ENCODE peak calls at places on chromosomes 16 and 17, in eight cellular contexts. L is GM12864, S is heart left ventricle, Z is epithelial cell of esophagus, G is foreskin fibroblast, P is uterus, A is cardiac muscle cell, I is pancreas. O is an unnamed sample.

GRCh38 chr17:57954421-57955182 is 610 bp downstream of the CUEDC1 start:
- DNase-seq in L (no peak), S (peak; percentile 93), Z (peak; percentile 32), G (peak; percentile 71), P (peak; percentile 81), A (peak; percentile 55), I (peak; percentile 53), O (no peak)

GRCh38 chr17:72460711-72461110 is 339.9 kb downstream of the SOX9 start:
- DNase-seq in L (no peak), S (no peak), Z (no peak), G (no peak), P (no peak), A (no peak), I (no peak), O (no peak)

GRCh38 chr16:31344712-31345111 is 10.3 kb upstream of the ITGAX start:
- DNase-seq in L (peak; percentile 54), S (peak; percentile 6), Z (no peak), G (no peak), P (no peak), A (no peak), I (no peak), O (no peak)

GRCh38 chr16:56321159-56321558 is 104.2 kb downstream of the AMFR start:
- DNase-seq in L (no peak), S (no peak), Z (no peak), G (no peak), P (no peak), A (no peak), I (no peak), O (no peak)

GRCh38 chr17:33229028-33229427 is 64.1 kb downstream of the ASIC2 start:
- DNase-seq in L (no peak), S (no peak), Z (no peak), G (no peak), P (no peak), A (no peak), I (no peak), O (no peak)

GRCh38 chr17:19443148-19443547 is 32.1 kb downstream of the RNF112 start:
- DNase-seq in L (no peak), S (no peak), Z (no peak), G (no peak), P (no peak), A (no peak), I (no peak), O (no peak)

GRCh38 chr17:9239821-9240658 is 218.7 kb downstream of the NTN1 start:
- DNase-seq in L (no peak), S (peak; percentile 85), Z (peak; percentile 66), G (peak; percentile 48), P (peak; percentile 82), A (peak; percentile 69), I (peak; percentile 88), O (peak; percentile 52)

GRCh38 chr17:8392674-8393469 is 4.8 kb downstream of the RNF222 start:
- DNase-seq in L (no peak), S (no peak), Z (no peak), G (no peak), P (no peak), A (no peak), I (no peak), O (no peak)

GRCh38 chr16:73040735-73041402 is 7.1 kb downstream of the ZFHX3 start:
- DNase-seq in L (no peak), S (no peak), Z (no peak), G (no peak), P (no peak), A (no peak), I (no peak), O (no peak)

GRCh38 chr16:70720431-70721201 is 34.8 kb upstream of the MTSS2 start:
- DNase-seq in L (no peak), S (no peak), Z (peak; percentile 52), G (no peak), P (no peak), A (no peak), I (no peak), O (no peak)

GRCh38 chr17:59800530-59800942 is 92.2 kb downstream of the TUBD1 start:
- DNase-seq in L (no peak), S (no peak), Z (peak; percentile 19), G (no peak), P (no peak), A (no peak), I (no peak), O (peak; percentile 64)

GRCh38 chr17:61770752-61771533 is 92.4 kb downstream of the BRIP1 start:
- DNase-seq in L (no peak), S (no peak), Z (peak; percentile 17), G (peak; percentile 45), P (no peak), A (peak; percentile 31), I (no peak), O (peak; percentile 63)

GRCh38 chr16:50547944-50548658 is at the start of gene NKD1:
- DNase-seq in L (no peak), S (peak; percentile 56), Z (peak; percentile 70), G (peak; percentile 20), P (peak; percentile 73), A (peak; percentile 55), I (peak; percentile 74), O (peak; percentile 35)

GRCh38 chr17:40727447-40728231 is 24.1 kb upstream of the KRT24 start:
- DNase-seq in L (peak; percentile 16), S (no peak), Z (peak; percentile 44), G (no peak), P (no peak), A (peak; percentile 22), I (no peak), O (peak; percentile 33)

GRCh38 chr16:67397451-67397801 is 4.1 kb upstream of the TPPP3 start:
- DNase-seq in L (no peak), S (peak; percentile 83), Z (no peak), G (no peak), P (no peak), A (no peak), I (peak; percentile 31), O (no peak)

GRCh38 chr17:29256735-29257466 is 10.2 kb downstream of the CRYBA1 start:
- DNase-seq in L (no peak), S (no peak), Z (no peak), G (no peak), P (no peak), A (peak; percentile 45), I (no peak), O (peak; percentile 22)

GRCh38 chr16:66874079-66874775 is 6.1 kb upstream of the PDP2 start:
- DNase-seq in L (no peak), S (no peak), Z (no peak), G (no peak), P (no peak), A (peak; percentile 68), I (no peak), O (peak; percentile 81)

GRCh38 chr16:889586-889985 is 81.2 kb downstream of the LMF1 start:
- DNase-seq in L (no peak), S (peak; percentile 11), Z (no peak), G (no peak), P (no peak), A (no peak), I (no peak), O (no peak)

GRCh38 chr17:16971458-16972338 is at the start of gene TNFRSF13B:
- DNase-seq in L (no peak), S (no peak), Z (no peak), G (no peak), P (no peak), A (no peak), I (no peak), O (no peak)

GRCh38 chr16:2518823-2519710 is 1.1 kb upstream of the AMDHD2 start:
- DNase-seq in L (no peak), S (no peak), Z (no peak), G (no peak), P (peak; percentile 57), A (no peak), I (no peak), O (no peak)

GRCh38 chr16:2523801-2524231 is 3.6 kb downstream of the AMDHD2 start:
- DNase-seq in L (no peak), S (no peak), Z (no peak), G (no peak), P (no peak), A (no peak), I (no peak), O (no peak)

GRCh38 chr16:2520097-2520783 is at the start of gene AMDHD2:
- DNase-seq in L (peak; percentile 53), S (peak; percentile 92), Z (peak; percentile 92), G (peak; percentile 94), P (peak; percentile 88), A (peak; percentile 95), I (peak; percentile 89), O (peak; percentile 94)

GRCh38 chr16:2519711-2520080 is 475 bp upstream of the AMDHD2 start:
- DNase-seq in L (no peak), S (no peak), Z (no peak), G (no peak), P (no peak), A (no peak), I (no peak), O (no peak)

GRCh38 chr16:2520784-2521577 is 810 bp downstream of the AMDHD2 start:
- DNase-seq in L (no peak), S (peak; percentile 33), Z (peak; percentile 78), G (no peak), P (no peak), A (no peak), I (no peak), O (peak; percentile 28)
- TF ChIP-seq CTCF in L (no peak), S (no peak), Z (no peak), G (no peak), P (no peak), A (no peak), I (no peak), O (no peak)

GRCh38 chr17:1031711-1032110 is 34.8 kb downstream of the TIMM22 start:
- DNase-seq in L (no peak), S (peak; percentile 83), Z (no peak), G (peak; percentile 42), P (peak; percentile 76), A (peak; percentile 72), I (no peak), O (peak; percentile 59)
- H3K4me3 ChIP-seq in L (no peak overlapping the region), S (peak overlapping the region; percentile 26), Z (no peak overlapping the region), G (no peak overlapping the region), P (peak overlapping the region; percentile 46), A (no peak overlapping the region), I (no peak overlapping the region), O (peak overlapping the region; percentile 49)

GRCh38 chr16:69187891-69188451 is 1.0 kb downstream of the SNTB2 start:
- DNase-seq in L (no peak), S (peak; percentile 41), Z (peak; percentile 46), G (no peak), P (peak; percentile 48), A (peak; percentile 44), I (peak; percentile 35), O (no peak)
- TF ChIP-seq CTCF in L (no peak), S (no peak), Z (no peak), G (no peak), P (no peak), A (no peak), I (no peak), O (no peak)

DNA sequence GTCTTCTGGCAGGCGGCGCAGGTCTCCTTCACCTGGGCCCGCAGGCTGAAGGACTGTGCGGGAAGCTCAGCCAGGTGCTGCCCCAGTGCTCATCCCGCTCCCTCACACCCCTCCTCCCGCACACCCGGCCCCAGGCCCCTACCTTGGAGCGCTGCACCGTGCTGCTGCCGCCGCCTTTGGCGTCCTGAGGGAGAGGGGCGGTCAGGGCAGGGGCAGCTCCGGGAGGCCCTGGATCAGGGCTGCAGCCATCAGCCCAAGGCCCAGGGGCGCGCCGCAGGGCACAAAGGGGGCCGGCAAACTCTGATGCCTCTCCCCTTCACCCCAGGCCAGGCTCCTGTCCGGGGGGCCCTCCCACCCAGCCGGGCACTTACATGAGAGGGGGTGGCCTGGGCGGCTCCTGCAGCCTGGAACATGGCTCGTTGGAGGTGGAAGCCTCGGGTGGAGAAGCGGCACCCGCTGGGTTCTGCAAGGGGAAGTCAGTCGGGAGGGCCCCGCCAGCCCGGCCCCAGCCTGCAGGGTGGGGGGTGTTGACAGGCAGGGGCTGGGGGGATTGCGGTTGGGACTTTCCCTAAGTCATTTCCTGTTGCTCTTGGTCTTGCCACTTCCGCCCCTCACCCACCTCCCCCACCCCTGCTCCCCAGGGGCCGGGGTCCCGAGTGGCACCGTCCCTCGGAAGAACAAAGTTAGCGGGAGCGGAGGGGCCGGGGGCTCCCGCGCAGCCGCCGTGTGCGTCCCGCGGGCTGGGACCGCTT is 863 bp downstream of the LIMD2 start:
- DNase-seq in L (peak; percentile 76), S (peak; percentile 71), Z (no peak), G (no peak), P (no peak), A (peak; percentile 69), I (no peak), O (peak; percentile 67)
- H3K4me3 ChIP-seq in L (peak overlapping the region; percentile 63), S (peak overlapping the region; percentile 44), Z (no peak overlapping the region), G (peak overlapping the region; percentile 43), P (peak overlapping the region; percentile 64), A (peak overlapping the region; percentile 79), I (peak overlapping the region; percentile 28), O (peak overlapping the region; percentile 61)